ENCODE peak calls at places on chromosomes 13 and 19, in seven cellular contexts. J is neural progenitor cell, M is upper lobe of right lung, P is Peyer's patch, Y is GM23338, N is thoracic aorta, W is uterus. O is an unnamed sample.

GRCh38 chr19:11673608-11674041 is 65.1 kb downstream of the ZNF823 start:
- DNase-seq in J (peak), M (peak), P (peak), Y (peak), N (no peak), W (peak), O (peak)

GRCh38 chr19:8254286-8255001 is 45.3 kb downstream of the CERS4 start:
- DNase-seq in J (no peak), M (no peak), P (no peak), Y (no peak), N (no peak), W (no peak), O (peak)

GRCh38 chr13:85798999-85799646 is at the start of gene SLITRK6:
- DNase-seq in J (peak), M (no peak), P (no peak), Y (peak), N (no peak), W (no peak), O (no peak)

GRCh38 chr19:10295305-10295846 is 5.6 kb downstream of the ICAM5 start:
- DNase-seq in J (peak), M (peak), P (peak), Y (peak), N (no peak), W (no peak), O (no peak)

GRCh38 chr13:50847501-50847900 is 4.0 kb upstream of the DLEU7 start:
- DNase-seq in J (no peak), M (no peak), P (no peak), Y (no peak), N (no peak), W (no peak), O (no peak)

GRCh38 chr19:1401138-1401888 is at the start of gene GAMT:
- DNase-seq in J (peak), M (no peak), P (peak), Y (peak), N (no peak), W (no peak), O (peak)

GRCh38 chr13:25401958-25402357 is 30.2 kb downstream of the ATP8A2 start:
- DNase-seq in J (no peak), M (no peak), P (no peak), Y (no peak), N (no peak), W (no peak), O (no peak)

GRCh38 chr13:112227031-112227430 is 149.1 kb upstream of the SPACA7 start:
- DNase-seq in J (no peak), M (peak), P (peak), Y (no peak), N (no peak), W (no peak), O (no peak)

GRCh38 chr13:93736909-93737308 is 510.3 kb downstream of the GPC6 start:
- DNase-seq in J (no peak), M (no peak), P (no peak), Y (no peak), N (no peak), W (no peak), O (no peak)

GRCh38 chr13:52158629-52159158 is 703 bp downstream of the NEK3 start:
- DNase-seq in J (no peak), M (no peak), P (peak), Y (peak), N (no peak), W (peak), O (no peak)

GRCh38 chr13:112064222-112064621 is 2.7 kb upstream of the SOX1 start:
- DNase-seq in J (no peak), M (no peak), P (no peak), Y (no peak), N (no peak), W (no peak), O (no peak)

DNA sequence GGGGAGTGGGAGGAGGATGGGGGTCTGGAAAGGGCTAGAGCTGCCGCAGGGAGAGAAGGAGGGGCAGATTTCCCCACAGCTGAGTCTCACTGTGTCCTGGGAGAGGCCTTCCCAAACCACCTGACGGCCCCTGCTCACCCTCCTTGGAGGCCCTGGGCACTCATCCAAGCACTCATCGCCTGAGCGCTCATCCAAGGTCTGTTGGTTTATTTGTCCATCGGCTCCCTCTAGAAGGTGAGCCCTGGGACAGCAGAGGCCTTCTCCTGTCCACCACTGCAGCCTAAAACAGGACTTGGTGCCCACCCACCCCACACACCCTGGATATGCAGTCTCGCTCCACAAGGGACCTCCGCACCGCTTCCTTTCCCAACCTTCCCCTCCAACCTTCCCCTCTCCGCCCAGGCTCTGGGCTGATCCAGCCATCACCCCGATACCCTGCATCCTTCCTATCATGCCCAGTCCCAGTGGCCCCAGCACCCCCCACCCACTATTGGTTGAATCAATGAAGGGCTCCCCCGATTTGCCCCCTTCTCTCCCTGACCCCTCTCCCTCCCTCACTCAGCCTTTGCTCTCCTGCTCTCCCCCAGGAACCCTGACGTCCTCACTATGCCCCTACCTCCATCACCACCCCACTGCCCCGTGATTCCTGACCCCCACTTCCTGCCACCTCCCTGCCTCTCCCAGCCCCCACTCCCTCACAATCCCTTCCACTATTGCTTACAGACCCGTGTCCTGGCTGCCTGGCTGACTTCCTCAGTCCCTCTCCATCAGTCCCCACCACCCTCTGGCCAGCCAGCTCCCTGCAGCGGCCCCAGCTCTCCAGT is 1.6 kb downstream of the UBXN6 start:
- DNase-seq in J (peak), M (peak), P (no peak), Y (no peak), N (no peak), W (peak), O (no peak)
- TF ChIP-seq CTCF in J (no peak), M (no peak), P (no peak), Y (no peak), N (no peak), W (peak), O (no peak)

DNA sequence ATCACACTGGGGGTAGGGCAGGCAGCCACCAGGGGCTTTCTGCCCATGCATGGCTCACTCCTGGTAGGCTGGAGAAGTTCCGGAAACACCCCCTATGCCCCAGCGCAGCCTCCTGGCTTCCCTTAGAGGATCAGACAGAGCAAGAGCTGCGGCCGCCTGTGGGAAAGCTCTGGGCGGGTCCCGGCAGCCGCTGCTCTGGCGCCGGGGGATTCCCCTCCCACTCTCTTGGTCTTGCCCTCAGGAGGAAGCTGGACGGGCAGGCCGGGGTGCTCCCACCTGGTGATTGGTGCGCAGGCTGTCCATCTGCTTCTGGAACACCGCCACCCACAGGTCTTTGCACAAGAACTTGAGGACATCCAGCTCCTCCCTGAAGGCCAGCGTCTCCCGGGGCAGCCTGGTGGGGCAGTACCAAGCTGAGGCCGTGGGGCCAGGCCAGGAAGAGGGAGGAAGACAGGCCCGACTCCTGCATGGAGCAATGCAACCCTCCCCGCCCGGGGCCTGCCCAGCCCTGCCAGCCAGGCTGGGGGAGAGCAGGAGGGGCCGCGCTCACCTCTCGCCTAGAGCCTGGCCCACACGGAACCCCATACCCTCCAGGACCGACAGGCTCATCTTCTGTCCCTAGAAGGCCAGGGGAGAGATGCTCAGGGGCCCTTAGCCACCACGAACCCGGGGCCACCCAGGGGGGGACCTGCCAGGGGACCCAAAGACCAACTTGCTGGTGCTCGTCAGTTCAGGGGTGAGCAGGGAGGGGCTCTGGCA is 4.0 kb upstream of the NKPD1 start:
- DNase-seq in J (peak), M (peak), P (peak), Y (peak), N (no peak), W (no peak), O (no peak)
- TF ChIP-seq CTCF in J (no peak), M (no peak), P (no peak), Y (peak), N (no peak), W (no peak), O (no peak)

DNA sequence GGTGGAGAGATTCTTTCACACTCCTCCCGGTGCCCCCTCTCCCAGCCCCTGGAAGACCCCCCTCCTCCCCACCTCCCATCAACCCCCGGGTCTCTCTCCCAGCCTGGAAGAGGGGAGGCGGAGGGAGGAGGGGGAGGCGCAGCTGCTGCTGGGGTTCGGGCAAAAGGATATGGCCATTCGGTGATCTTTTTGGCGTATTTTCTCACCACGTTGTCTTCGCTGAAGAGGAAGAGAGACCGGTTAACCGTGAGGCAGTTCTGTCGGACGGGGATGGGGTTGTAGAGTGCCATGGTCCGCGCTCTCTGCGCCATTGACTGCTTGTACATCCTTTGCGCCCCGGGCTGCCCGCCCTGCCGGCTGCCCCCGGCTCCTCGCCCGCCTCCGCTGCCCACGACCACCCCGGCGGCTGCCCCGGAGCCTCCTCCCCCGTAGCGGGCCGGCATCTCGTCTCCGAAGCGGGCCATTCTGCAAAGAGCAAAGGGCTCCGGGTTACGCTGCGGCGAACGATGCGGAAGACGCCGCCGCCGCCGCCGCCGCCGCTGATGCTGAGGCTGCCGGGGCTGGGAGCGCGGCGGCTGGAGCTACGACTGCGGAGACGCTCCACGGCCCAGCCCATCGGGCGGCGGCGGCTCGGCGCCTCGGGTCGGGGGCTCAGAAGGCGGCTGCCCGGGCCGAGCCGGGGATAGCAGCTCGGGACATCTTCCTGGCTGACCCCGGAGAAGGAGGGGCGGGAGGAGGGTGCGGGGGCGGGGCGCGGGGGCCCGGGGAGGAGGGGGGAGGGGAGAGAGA is at the start of gene CACNA1A:
- DNase-seq in J (peak), M (no peak), P (no peak), Y (peak), N (no peak), W (no peak), O (no peak)
- TF ChIP-seq CTCF in J (no peak), M (no peak), P (no peak), Y (no peak), N (no peak), W (no peak), O (no peak)

GRCh38 chr19:45638930-45639729 is at the start of gene EML2:
- DNase-seq in J (peak), M (peak), P (peak), Y (peak), N (no peak), W (peak), O (no peak)
- TF ChIP-seq CTCF in J (peak), M (peak), P (no peak), Y (peak), N (no peak), W (no peak), O (peak)

O was measured in D721Med.